ENCODE peak calls at places on chromosomes 2 and 18, in ten cellular contexts. F is tibial artery; Z is BJ; Q is B cell; L is activated CD8-positive, alpha-beta T cell treated with anti-CD3 and anti-CD28 coated beads for 36 hours; V is GM13977; K is CD4-positive, alpha-beta T cell; J is MCF 10A; S is neural crest cell; G is spleen. P is an unnamed sample.

GRCh38 chr2:100281521-100282438 is 40.5 kb downstream of the LONRF2 start:
- DNase-seq in G (no peak), L (peak), K (no peak), F (no peak), V (no peak), Z (no peak), J (no peak), S (no peak), Q (no peak), P (no peak)

GRCh38 chr18:9695605-9696004 is 12.5 kb upstream of the RAB31 start:
- DNase-seq in J (no peak), Z (no peak), Q (no peak), K (no peak), L (no peak), S (no peak), F (no peak), V (no peak), G (no peak), P (no peak)

GRCh38 chr2:235968616-235969324 is 199.4 kb downstream of the GBX2 start:
- DNase-seq in K (no peak), J (no peak), F (no peak), S (no peak), V (no peak), G (peak), Q (no peak), L (no peak), Z (no peak), P (no peak)

GRCh38 chr2:32553829-32554432 is 73.9 kb upstream of the TTC27 start:
- DNase-seq in Z (no peak), Q (peak), G (no peak), J (peak), F (no peak), K (no peak), L (no peak), V (peak), S (no peak), P (no peak)

GRCh38 chr2:170818294-170819104 is 1.8 kb downstream of the GAD1 start:
- DNase-seq in L (peak), Z (no peak), S (no peak), K (no peak), Q (no peak), J (no peak), V (no peak), F (no peak), G (peak), P (no peak)

GRCh38 chr2:157257312-157258252 is at the start of gene GALNT5:
- DNase-seq in G (no peak), Z (no peak), K (no peak), F (no peak), J (no peak), Q (no peak), S (no peak), V (no peak), L (no peak), P (peak)

GRCh38 chr2:63344575-63345284 is 243.5 kb downstream of the WDPCP start:
- DNase-seq in K (no peak), J (no peak), Z (no peak), V (no peak), G (no peak), L (no peak), Q (no peak), F (no peak), S (no peak), P (no peak)

GRCh38 chr2:15582645-15583340 is 8.9 kb upstream of the DDX1 start:
- DNase-seq in Z (no peak), Q (no peak), F (no peak), J (no peak), K (no peak), V (no peak), L (no peak), G (no peak), S (no peak), P (no peak)

GRCh38 chr18:76363451-76364120 is 131.5 kb downstream of the ZNF516 start:
- DNase-seq in L (no peak), K (no peak), F (no peak), Z (peak), J (no peak), Q (no peak), G (no peak), V (no peak), S (no peak), P (no peak)

GRCh38 chr2:24874025-24874424 is 46.0 kb downstream of the ADCY3 start:
- DNase-seq in Q (no peak), V (no peak), Z (no peak), S (no peak), K (no peak), J (peak), F (no peak), G (no peak), L (no peak), P (no peak)

GRCh38 chr2:181988154-181988924 is 2.7 kb downstream of the PPP1R1C start:
- DNase-seq in G (no peak), Q (no peak), L (no peak), J (no peak), K (no peak), Z (no peak), S (no peak), F (no peak), V (no peak), P (no peak)

GRCh38 chr18:49521251-49521650 is 34.2 kb upstream of the C18orf32 start:
- DNase-seq in S (no peak), Z (no peak), G (peak), F (no peak), V (no peak), J (peak), K (no peak), L (no peak), Q (no peak), P (no peak)

GRCh38 chr2:210626849-210627248 is 70.5 kb downstream of the CPS1 start:
- DNase-seq in K (no peak), G (no peak), V (no peak), J (peak), F (no peak), Q (no peak), L (no peak), Z (no peak), S (no peak), P (no peak)

GRCh38 chr2:239468491-239469017 is 67.7 kb upstream of the HDAC4 start:
- DNase-seq in F (peak), V (no peak), L (no peak), G (peak), J (no peak), K (no peak), S (no peak), Z (no peak), Q (no peak), P (no peak)

GRCh38 chr2:169119816-169120215 is 50.5 kb downstream of the DHRS9 start:
- DNase-seq in G (no peak), S (no peak), L (no peak), K (no peak), Q (no peak), J (no peak), F (no peak), V (no peak), Z (no peak), P (no peak)

GRCh38 chr18:34965108-34965507 is 76.1 kb upstream of the MAPRE2 start:
- DNase-seq in F (no peak), Z (no peak), L (no peak), J (no peak), S (no peak), V (no peak), G (no peak), K (no peak), Q (no peak), P (no peak)

GRCh38 chr2:160299540-160299939 is 99.5 kb upstream of the ITGB6 start:
- DNase-seq in V (no peak), Z (no peak), L (peak), S (no peak), F (no peak), Q (no peak), G (no peak), K (no peak), J (no peak), P (no peak)

GRCh38 chr18:41949206-41949920 is 5.7 kb upstream of the PIK3C3 start:
- DNase-seq in F (no peak), Z (no peak), G (no peak), L (no peak), Q (no peak), V (no peak), S (no peak), J (no peak), K (no peak), P (no peak)

GRCh38 chr2:182999348-183000028 is 38.8 kb downstream of the NCKAP1 start:
- DNase-seq in L (no peak), Z (no peak), V (no peak), K (no peak), F (no peak), S (no peak), G (no peak), Q (no peak), J (no peak), P (no peak)

GRCh38 chr2:182758379-182758778 is 42.3 kb downstream of the DNAJC10 start:
- DNase-seq in S (no peak), L (no peak), K (no peak), Z (no peak), V (no peak), F (no peak), G (no peak), Q (no peak), J (no peak), P (no peak)

GRCh38 chr2:68157002-68157401 is 686 bp upstream of the PNO1 start:
- DNase-seq in Z (no peak), G (peak), L (no peak), F (no peak), K (no peak), S (no peak), Q (peak), V (no peak), J (no peak), P (peak)

GRCh38 chr2:117470311-117471095 is 344.0 kb upstream of the DDX18 start:
- DNase-seq in Q (no peak), F (no peak), L (peak), V (peak), Z (no peak), J (peak), S (peak), G (no peak), K (no peak), P (peak)
- TF ChIP-seq CTCF in Q (peak), F (no peak), L (peak), V (peak), Z (no peak), J (peak), S (peak), G (no peak), K (no peak), P (peak)

DNA sequence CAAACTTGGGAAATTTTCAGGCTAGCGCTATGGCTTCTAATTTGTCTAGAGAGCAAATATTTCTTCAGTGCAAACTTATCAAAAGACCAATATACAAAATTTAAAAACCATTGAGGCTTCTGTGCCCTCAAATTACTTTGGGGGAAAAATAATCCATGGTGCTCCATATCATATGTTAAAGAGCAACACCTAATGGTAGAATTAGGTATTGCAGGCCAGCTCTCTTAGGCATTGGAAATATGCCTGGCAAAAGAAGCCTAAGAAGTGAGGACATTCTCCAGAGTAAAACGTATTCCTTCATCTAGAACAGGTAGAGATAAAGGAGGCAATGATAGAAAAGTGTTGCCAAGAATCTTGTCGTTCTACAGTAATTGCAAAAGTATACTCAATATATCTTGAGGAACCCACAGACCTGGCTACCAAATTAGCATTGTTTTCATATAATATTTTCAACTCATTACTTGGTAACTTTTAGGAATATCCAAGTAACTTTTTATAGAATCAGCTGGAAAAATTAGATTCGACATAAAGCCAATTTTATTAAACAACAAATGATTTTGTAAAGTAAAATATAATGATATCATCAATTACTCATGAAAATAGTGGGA is 401.1 kb downstream of the BCL11A start:
- DNase-seq in S (peak), L (no peak), F (no peak), G (no peak), Q (no peak), V (peak), K (no peak), Z (no peak), J (peak), P (no peak)
- TF ChIP-seq CTCF in S (peak), L (peak), F (no peak), G (peak), Q (peak), V (peak), K (peak), Z (peak), J (peak), P (peak)

GRCh38 chr18:54503495-54503894 is 87.5 kb upstream of the DYNAP start:
- DNase-seq in K (no peak), G (no peak), F (no peak), S (no peak), V (no peak), J (no peak), Q (no peak), Z (no peak), L (no peak), P (no peak)
- TF ChIP-seq CTCF in K (no peak), G (no peak), F (no peak), S (no peak), V (no peak), J (no peak), Q (no peak), Z (no peak), L (no peak), P (no peak)

GRCh38 chr2:173399229-173399628 is 44.6 kb downstream of the CDCA7 start:
- DNase-seq in L (no peak), K (no peak), F (no peak), J (no peak), G (no peak), Q (no peak), S (no peak), Z (no peak), V (no peak), P (no peak)

GRCh38 chr2:173394575-173394974 is 39.9 kb downstream of the CDCA7 start:
- DNase-seq in Z (no peak), Q (no peak), J (no peak), G (no peak), K (no peak), F (no peak), V (no peak), S (no peak), L (no peak), P (no peak)

GRCh38 chr2:173395567-173396351 is 41.1 kb downstream of the CDCA7 start:
- DNase-seq in Q (no peak), Z (no peak), V (no peak), S (no peak), L (no peak), G (no peak), K (no peak), J (no peak), F (no peak), P (no peak)

GRCh38 chr2:173400760-173401159 is 46.1 kb downstream of the CDCA7 start:
- DNase-seq in J (peak), L (peak), G (no peak), V (no peak), Z (no peak), S (no peak), F (no peak), Q (no peak), K (no peak), P (peak)

DNA sequence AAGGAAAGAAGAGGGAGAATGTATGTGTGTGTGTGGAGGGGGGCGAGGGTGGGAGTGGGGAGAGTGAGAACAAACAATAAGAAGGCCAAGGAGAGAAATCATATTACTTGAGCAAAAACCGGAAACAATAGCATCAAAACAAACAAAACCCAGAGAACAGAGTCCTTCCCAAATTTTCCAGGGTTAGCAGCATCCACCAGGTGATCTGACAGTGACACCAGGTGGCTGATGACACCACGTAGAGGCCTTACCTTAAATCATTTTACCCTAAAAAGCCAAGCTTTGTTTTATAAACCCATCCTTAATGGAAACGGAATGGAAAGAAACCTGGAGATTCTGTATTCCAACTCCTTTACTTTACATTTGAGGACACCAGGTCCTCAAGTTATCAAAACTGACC is 42.9 kb downstream of the CDCA7 start:
- DNase-seq in S (no peak), Q (no peak), J (no peak), K (no peak), G (no peak), Z (no peak), V (no peak), F (no peak), L (no peak), P (no peak)
- TF ChIP-seq CTCF in S (no peak), Q (no peak), J (peak), K (no peak), G (no peak), Z (no peak), V (peak), F (no peak), L (no peak), P (no peak)

DNA sequence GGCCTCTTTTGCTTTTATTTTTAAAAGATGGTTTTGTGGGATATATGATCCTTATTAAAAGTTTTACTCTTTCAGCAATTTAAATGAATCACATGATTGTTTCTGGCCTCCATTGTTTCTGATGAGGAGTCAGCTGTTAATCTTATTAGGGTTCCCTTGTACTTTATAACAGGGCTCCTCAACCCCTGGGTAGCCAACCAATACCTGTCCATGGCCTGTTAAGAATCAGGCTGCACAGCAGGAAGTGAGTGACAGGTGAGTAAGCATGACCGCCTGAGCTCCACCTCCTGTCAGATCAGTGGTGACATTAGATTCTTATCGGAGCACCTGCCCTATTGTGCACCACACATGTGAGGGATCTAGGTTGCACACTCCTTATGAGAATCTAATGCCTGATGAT is 45.1 kb upstream of the FAM98A start:
- DNase-seq in K (no peak), F (no peak), G (no peak), Z (no peak), J (no peak), S (no peak), Q (no peak), V (no peak), L (no peak), P (no peak)
- TF ChIP-seq CTCF in K (no peak), F (no peak), G (no peak), Z (no peak), J (no peak), S (no peak), Q (no peak), V (no peak), L (no peak), P (no peak)

GRCh38 chr2:20148841-20149702 is 75.9 kb downstream of the SDC1 start:
- DNase-seq in Z (peak), L (no peak), J (peak), S (peak), V (no peak), F (no peak), Q (no peak), K (no peak), G (no peak), P (no peak)
- TF ChIP-seq CTCF in Z (peak), L (no peak), J (no peak), S (no peak), V (no peak), F (no peak), Q (no peak), K (no peak), G (no peak), P (no peak)

GRCh38 chr18:12879840-12880531 is 4.1 kb downstream of the PTPN2 start:
- DNase-seq in V (peak), G (no peak), L (no peak), Q (no peak), J (peak), Z (no peak), K (no peak), F (no peak), S (no peak), P (no peak)

GRCh38 chr18:12883003-12883683 is 894 bp downstream of the PTPN2 start:
- DNase-seq in F (no peak), Q (no peak), L (peak), G (no peak), V (no peak), K (no peak), S (no peak), Z (no peak), J (peak), P (peak)

GRCh38 chr18:12883684-12884520 is at the start of gene PTPN2:
- DNase-seq in F (peak), J (peak), K (peak), L (peak), G (peak), Q (peak), S (peak), V (peak), Z (peak), P (peak)

GRCh38 chr18:12882416-12882815 is 1.6 kb downstream of the PTPN2 start:
- DNase-seq in L (no peak), G (no peak), Z (no peak), Q (no peak), V (no peak), K (no peak), J (no peak), S (no peak), F (no peak), P (no peak)

DNA sequence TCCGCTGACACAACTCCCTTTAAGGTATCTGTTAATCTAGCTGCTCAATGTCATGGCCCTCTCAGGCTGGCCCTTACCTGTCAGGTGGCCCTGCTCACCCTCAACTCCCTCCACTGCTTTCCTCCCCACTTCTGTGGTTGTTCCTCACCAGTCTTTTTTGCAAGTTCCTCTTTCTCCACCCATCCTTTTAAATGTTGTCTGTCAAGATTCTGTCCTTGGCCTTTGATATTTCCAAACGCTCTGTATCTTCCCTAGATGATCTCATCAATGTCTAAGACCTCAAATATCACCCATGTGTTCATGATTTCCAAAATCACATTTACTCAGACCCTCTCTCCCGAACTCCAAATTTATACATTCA is 3.5 kb downstream of the PTPN2 start:
- DNase-seq in L (no peak), G (no peak), F (no peak), Q (peak), J (no peak), S (no peak), K (no peak), Z (no peak), V (no peak), P (no peak)
- TF ChIP-seq CTCF in L (no peak), G (no peak), F (no peak), Q (no peak), J (no peak), S (no peak), K (no peak), Z (no peak), V (no peak), P (no peak)

DNA sequence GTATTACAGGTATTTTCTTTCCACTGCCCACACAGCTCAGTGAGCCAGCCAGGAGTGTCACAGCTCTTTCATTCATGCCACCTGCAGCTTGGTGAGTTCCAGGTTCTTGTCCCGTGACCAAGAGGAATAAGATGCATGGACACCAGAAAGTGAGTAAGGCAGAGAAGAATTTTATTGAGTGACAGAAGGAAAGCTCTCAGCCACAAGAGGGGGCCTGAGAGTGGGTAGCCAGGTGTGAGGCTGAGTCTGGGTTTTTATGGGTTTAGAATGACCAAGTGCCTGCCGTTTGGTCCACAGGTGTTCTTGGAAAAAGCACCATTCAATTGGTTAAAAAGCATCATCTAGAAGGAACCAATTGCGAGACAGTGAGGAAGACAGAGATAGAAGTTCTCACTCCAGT is 1097.1 kb upstream of the SLC39A10 start:
- DNase-seq in S (no peak), J (no peak), F (no peak), G (no peak), Q (no peak), Z (no peak), V (no peak), K (no peak), L (no peak), P (no peak)
- TF ChIP-seq CTCF in S (no peak), J (no peak), F (no peak), G (no peak), Q (no peak), Z (no peak), V (no peak), K (no peak), L (no peak), P (no peak)